ENCODE peak calls at places on chromosomes 5 and 9, in five cellular contexts. B is hepatocyte; C is stomach; I is CD8-positive, alpha-beta memory T cell; O is aorta. A is an unnamed sample. For H3K4me1, the result is how much of the 10 kb centered on the place peaks cover.

GRCh38 chr5:149127394-149127955 is 13.8 kb upstream of the ABLIM3 start:
- DNase-seq in B (no peak), C (no peak), I (no peak), O (no peak), A (no peak)

GRCh38 chr5:73777192-73777591 is 151.2 kb downstream of the ARHGEF28 start:
- DNase-seq in B (no peak), C (no peak), I (no peak), O (no peak), A (no peak)

GRCh38 chr5:60842859-60843692 is 993 bp downstream of the ELOVL7 start:
- DNase-seq in B (peak), C (no peak), I (no peak), O (no peak), A (no peak)

GRCh38 chr9:95027914-95028854 is 289.3 kb downstream of the FANCC start:
- DNase-seq in B (no peak), C (peak), I (no peak), O (no peak), A (no peak)

GRCh38 chr9:112493738-112494137 is 7.1 kb downstream of the KIAA1958 start:
- DNase-seq in B (no peak), C (no peak), I (no peak), O (no peak), A (no peak)

GRCh38 chr5:35067985-35068384 is 20.2 kb upstream of the AGXT2 start:
- DNase-seq in B (no peak), C (no peak), I (no peak), O (no peak), A (no peak)

GRCh38 chr5:165497707-165498106 is 1992.3 kb downstream of the MAT2B start:
- DNase-seq in B (peak), C (no peak), I (no peak), O (no peak), A (no peak)

GRCh38 chr5:4230905-4231561 is 635.4 kb downstream of the IRX1 start:
- DNase-seq in B (no peak), C (no peak), I (no peak), O (no peak), A (no peak)

GRCh38 chr5:134608555-134608954 is 24.1 kb downstream of the SAR1B start:
- DNase-seq in B (no peak), C (no peak), I (no peak), O (no peak), A (no peak)

GRCh38 chr9:97563458-97564135 is 62.1 kb downstream of the TMOD1 start:
- DNase-seq in B (no peak), C (no peak), I (no peak), O (no peak), A (no peak)

GRCh38 chr9:4508246-4508906 is 18.1 kb downstream of the SLC1A1 start:
- DNase-seq in B (peak), C (no peak), I (no peak), O (no peak), A (no peak)

GRCh38 chr9:109812818-109813281 is 32.9 kb downstream of the PALM2AKAP2 start:
- DNase-seq in B (no peak), C (no peak), I (no peak), O (no peak), A (no peak)

GRCh38 chr9:84315278-84315877 is 25.2 kb downstream of the SLC28A3 start:
- DNase-seq in B (peak), C (peak), I (peak), O (no peak), A (peak)

GRCh38 chr5:157384971-157385709 is 74.9 kb upstream of the NIPAL4 start:
- DNase-seq in B (peak), C (no peak), I (no peak), O (peak), A (peak)

GRCh38 chr5:19928556-19929421 is 59.2 kb downstream of the CDH18 start:
- DNase-seq in B (peak), C (no peak), I (no peak), O (no peak), A (no peak)

GRCh38 chr9:129567842-129568559 is 52.9 kb downstream of the C9orf50 start:
- DNase-seq in B (no peak), C (peak), I (no peak), O (peak), A (peak)

GRCh38 chr9:135722365-135722764 is 20.4 kb downstream of the KCNT1 start:
- DNase-seq in B (no peak), C (no peak), I (no peak), O (no peak), A (no peak)

GRCh38 chr9:112945620-112946208 is 55.0 kb upstream of the SLC46A2 start:
- DNase-seq in B (no peak), C (no peak), I (peak), O (peak), A (no peak)

GRCh38 chr5:34030058-34030457 is 13.0 kb downstream of the C1QTNF3 start:
- DNase-seq in B (no peak), C (no peak), I (no peak), O (no peak), A (no peak)

GRCh38 chr5:42811591-42812392 is at the start of gene SELENOP:
- DNase-seq in B (peak), C (peak), I (no peak), O (no peak), A (peak)

GRCh38 chr5:172858990-172859811 is 25.1 kb downstream of the ERGIC1 start:
- DNase-seq in B (peak), C (peak), I (no peak), O (peak), A (peak)

GRCh38 chr5:142886211-142886610 is 116.0 kb downstream of the ARHGAP26 start:
- DNase-seq in B (no peak), C (no peak), I (no peak), O (no peak), A (no peak)

GRCh38 chr5:172852490-172853354 is 18.7 kb downstream of the ERGIC1 start:
- DNase-seq in B (peak), C (peak), I (no peak), O (no peak), A (no peak)

GRCh38 chr9:121324316-121324715 is 45.7 kb downstream of the STOM start:
- DNase-seq in B (no peak), C (no peak), I (no peak), O (no peak), A (peak)

GRCh38 chr9:89896806-89897340 is 292.1 kb downstream of the GADD45G start:
- DNase-seq in B (no peak), C (no peak), I (no peak), O (no peak), A (no peak)

GRCh38 chr5:462051-462481 is 19.1 kb downstream of the EXOC3 start:
- DNase-seq in B (no peak), C (no peak), I (peak), O (peak), A (no peak)

GRCh38 chr5:98309785-98310566 is 463.5 kb upstream of the RGMB start:
- DNase-seq in B (peak), C (no peak), I (no peak), O (no peak), A (no peak)

GRCh38 chr5:53313131-53313530 is 167.3 kb upstream of the FST start:
- DNase-seq in B (no peak), C (no peak), I (no peak), O (no peak), A (no peak)

GRCh38 chr5:150519560-150519945 is 11.6 kb downstream of the NDST1 start:
- DNase-seq in B (no peak), C (no peak), I (no peak), O (no peak), A (no peak)
- H3K4me1 ChIP-seq in B (half or more), C (half or more), I (under half), O (under half), A (under half)

GRCh38 chr9:126423022-126423708 is 96.5 kb downstream of the MVB12B start:
- DNase-seq in B (no peak), C (no peak), I (no peak), O (peak), A (no peak)
- H3K27ac ChIP-seq in B (no peak), C (no peak), I (no peak), O (no peak), A (no peak)

GRCh38 chr9:133394687-133395271 is 18.6 kb downstream of the STKLD1 start:
- DNase-seq in B (no peak), C (no peak), I (no peak), O (no peak), A (no peak)
- H3K4me1 ChIP-seq in B (under half), C (under half), I (under half), O (under half), A (under half)

GRCh38 chr5:132299901-132300300 is 5.7 kb downstream of the SLC22A4 start:
- DNase-seq in B (no peak), C (no peak), I (no peak), O (no peak), A (no peak)
- H3K27ac ChIP-seq in B (no peak), C (no peak), I (no peak), O (no peak), A (no peak)

GRCh38 chr5:1656271-1656975 is 132.7 kb upstream of the LPCAT1 start:
- DNase-seq in B (no peak), C (no peak), I (no peak), O (no peak), A (no peak)
- H3K4me1 ChIP-seq in B (under half), C (under half), I (under half), O (under half), A (under half)

DNA sequence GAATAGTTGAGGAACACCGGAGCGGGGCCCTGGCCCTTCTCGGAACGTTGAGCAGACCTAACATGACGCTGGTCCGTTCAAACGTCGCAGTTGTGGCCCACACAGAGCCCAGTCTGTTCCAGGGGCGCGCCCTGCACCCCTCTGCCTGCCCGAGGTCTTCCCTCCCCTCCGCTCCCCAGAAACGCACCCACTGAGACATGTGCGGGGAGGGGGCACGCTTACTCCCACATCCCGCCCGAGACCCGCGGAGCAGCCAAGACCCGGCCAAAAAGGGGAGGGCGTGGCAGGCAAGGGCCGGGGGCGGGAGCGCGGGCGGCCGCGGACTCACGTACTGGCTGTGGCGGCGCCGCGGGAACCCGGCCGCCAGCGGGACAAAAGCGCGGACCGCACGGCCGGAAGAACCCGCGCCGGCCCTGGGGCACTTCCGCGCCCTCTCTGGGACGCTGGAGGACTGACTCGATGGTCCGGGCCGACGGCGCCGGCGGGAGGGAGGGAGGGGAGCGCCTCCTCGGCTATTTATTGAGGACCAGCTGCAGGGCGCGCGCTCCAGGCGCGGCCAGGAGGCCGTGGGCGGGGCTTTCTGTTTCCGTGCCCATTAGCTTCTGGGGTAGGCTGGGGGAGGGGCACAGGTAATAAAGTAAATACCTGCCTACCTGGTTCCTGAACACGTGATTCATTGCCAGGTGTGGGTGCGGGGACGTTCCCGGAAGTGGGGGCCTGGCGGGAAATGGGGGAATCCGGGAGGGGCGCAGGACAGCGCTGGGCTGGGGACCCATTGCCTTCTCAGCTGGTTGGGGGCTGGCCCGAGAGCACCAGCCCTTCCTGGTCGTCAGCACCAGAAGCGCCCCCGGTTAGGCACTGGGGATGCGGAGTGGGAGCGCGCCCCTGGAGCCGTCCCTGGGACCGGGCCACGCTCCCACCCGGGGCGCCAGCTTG is at the start of gene ZFP62:
- DNase-seq in B (peak), C (peak), I (peak), O (peak), A (peak)
- H3K27ac ChIP-seq in B (peak), C (peak), I (peak), O (no peak), A (peak)

DNA sequence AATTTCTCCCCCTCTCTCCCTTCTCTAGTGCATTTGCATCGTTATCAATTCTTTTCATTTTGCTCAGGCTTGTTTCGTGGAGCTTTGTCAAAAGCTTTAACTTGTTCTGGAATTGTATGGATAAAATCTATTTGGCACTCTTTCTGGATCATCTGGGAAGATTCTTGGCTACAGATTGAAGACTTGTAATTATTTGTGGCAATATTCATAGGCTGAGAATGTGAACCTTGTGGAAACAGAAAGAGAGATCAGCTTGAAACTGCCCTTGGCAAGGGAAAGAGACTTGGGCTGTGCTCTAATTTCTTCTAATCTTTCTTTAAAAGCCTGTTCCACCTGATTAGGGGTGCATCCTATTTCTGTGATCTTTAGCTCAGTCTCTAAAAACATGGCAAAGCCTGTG is 340.6 kb upstream of the DAB2 start:
- DNase-seq in B (no peak), C (no peak), I (no peak), O (no peak), A (no peak)
- H3K4me1 ChIP-seq in B (under half), C (under half), I (under half), O (under half), A (under half)

GRCh38 chr5:173963867-173964429 is 25.0 kb upstream of the C5orf47 start:
- DNase-seq in B (peak), C (no peak), I (no peak), O (no peak), A (no peak)

GRCh38 chr5:173962436-173962835 is 26.5 kb upstream of the C5orf47 start:
- DNase-seq in B (no peak), C (no peak), I (no peak), O (no peak), A (no peak)

GRCh38 chr5:173968154-173968553 is 20.8 kb upstream of the C5orf47 start:
- DNase-seq in B (no peak), C (no peak), I (no peak), O (no peak), A (no peak)

GRCh38 chr5:173964491-173964890 is 24.5 kb upstream of the C5orf47 start:
- DNase-seq in B (no peak), C (no peak), I (no peak), O (no peak), A (no peak)

GRCh38 chr5:173963107-173963506 is 25.9 kb upstream of the C5orf47 start:
- DNase-seq in B (no peak), C (no peak), I (no peak), O (no peak), A (no peak)
- H3K27ac ChIP-seq in B (peak), C (peak), I (no peak), O (no peak), A (peak)

DNA sequence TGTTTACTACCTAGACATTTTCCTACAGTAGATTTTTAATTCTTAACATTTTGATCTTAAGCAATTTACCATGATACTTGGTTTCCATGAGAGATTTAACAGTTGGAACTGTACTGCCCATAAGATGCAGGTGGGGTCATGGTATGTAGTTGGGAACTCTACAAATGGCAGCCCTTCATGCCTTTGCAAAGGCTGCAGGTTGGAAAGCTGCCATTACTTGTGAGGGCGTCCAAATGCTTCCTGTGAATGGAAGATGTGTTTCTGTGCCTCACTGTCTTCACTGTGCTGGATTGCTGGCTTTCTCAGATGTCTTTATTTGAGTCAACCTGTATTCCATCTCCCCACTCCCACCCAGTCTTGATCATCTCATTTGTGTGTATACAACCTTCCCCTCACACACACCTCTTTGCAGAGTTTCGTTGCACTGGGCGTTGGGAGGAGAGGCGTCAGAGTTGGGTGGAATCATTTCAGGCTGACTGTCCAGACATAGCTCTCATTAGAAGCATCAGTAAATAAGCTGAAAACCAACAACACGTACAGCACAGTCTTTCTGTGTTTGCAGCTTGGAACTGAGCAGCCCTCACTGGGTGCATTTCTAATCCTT is 14.8 kb upstream of the ABL1 start:
- DNase-seq in B (no peak), C (no peak), I (no peak), O (no peak), A (no peak)
- H3K4me1 ChIP-seq in B (under half), C (under half), I (under half), O (under half), A (under half)